ENCODE peak calls at places on chromosomes 11 and 22, in five cellular contexts. F, M, R, X and N are unnamed samples.

GRCh38 chr11:10581481-10582019 is 13.1 kb upstream of the LYVE1 start:
- DNase-seq in F (no peak), M (no peak), R (peak), X (peak), N (no peak)

GRCh38 chr11:122696662-122697061 is 41.1 kb downstream of the UBASH3B start:
- DNase-seq in F (no peak), M (no peak), R (no peak), X (no peak), N (no peak)

GRCh38 chr11:68082478-68082877 is 38.7 kb downstream of the CHKA start:
- DNase-seq in F (peak), M (no peak), R (no peak), X (no peak), N (no peak)

GRCh38 chr11:111427471-111427912 is 48.4 kb upstream of the POU2AF1 start:
- DNase-seq in F (peak), M (no peak), R (no peak), X (no peak), N (peak)

GRCh38 chr11:4064278-4064955 is 30.2 kb upstream of the RRM1 start:
- DNase-seq in F (no peak), M (no peak), R (no peak), X (no peak), N (no peak)

GRCh38 chr11:125929445-125930075 is 16.3 kb upstream of the VSIG10L2 start:
- DNase-seq in F (no peak), M (no peak), R (no peak), X (no peak), N (no peak)

GRCh38 chr22:50530857-50531545 is 1.2 kb upstream of the TYMP start:
- DNase-seq in F (peak), M (peak), R (peak), X (peak), N (peak)

GRCh38 chr11:45879803-45880685 is 5.4 kb upstream of the MAPK8IP1 start:
- DNase-seq in F (no peak), M (no peak), R (no peak), X (no peak), N (peak)

GRCh38 chr11:116301141-116301540 is 471.6 kb downstream of the BUD13 start:
- DNase-seq in F (no peak), M (no peak), R (no peak), X (no peak), N (no peak)

DNA sequence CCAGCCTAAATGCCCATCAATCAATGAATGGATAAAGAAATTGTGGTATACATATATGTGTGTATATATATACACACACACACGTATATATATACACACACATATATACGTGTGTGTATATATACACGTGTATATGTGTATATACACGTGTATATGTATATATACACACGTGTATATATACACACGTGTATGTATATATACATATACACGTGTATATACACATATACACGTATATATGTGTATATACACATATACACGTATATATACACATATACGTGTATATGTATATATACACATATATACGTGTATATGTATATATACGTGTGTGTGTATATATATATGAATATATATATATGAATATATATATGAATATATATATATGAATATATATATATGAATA is 54.1 kb downstream of the C2CD3 start:
- DNase-seq in F (no peak), M (no peak), R (no peak), X (no peak), N (no peak)
- TF ChIP-seq CTCF in F (no peak), M (no peak), R (no peak), X (no peak), N (no peak)

DNA sequence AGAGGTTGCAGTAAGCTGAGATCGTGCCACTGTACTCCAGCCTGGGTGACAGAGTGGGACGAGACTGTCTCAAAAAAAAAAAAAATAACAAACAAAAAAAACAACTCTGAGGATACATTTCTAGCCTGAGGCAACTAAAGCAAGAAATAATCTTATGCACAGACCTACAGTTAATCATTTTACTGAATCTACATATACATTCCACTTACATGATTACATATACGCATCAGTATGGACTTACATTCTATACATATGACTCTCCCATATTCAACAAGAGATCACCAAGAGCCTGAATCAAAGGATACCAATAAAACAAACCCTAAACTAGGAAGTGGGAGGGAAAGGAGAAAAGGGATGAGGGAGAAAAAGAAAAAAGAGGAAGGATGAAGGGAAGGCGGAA is 1.1 kb downstream of the ALG8 start:
- DNase-seq in F (no peak), M (no peak), R (no peak), X (no peak), N (peak)
- H3K4me3 ChIP-seq in F (peak), M (no peak), R (peak), X (peak), N (peak)

DNA sequence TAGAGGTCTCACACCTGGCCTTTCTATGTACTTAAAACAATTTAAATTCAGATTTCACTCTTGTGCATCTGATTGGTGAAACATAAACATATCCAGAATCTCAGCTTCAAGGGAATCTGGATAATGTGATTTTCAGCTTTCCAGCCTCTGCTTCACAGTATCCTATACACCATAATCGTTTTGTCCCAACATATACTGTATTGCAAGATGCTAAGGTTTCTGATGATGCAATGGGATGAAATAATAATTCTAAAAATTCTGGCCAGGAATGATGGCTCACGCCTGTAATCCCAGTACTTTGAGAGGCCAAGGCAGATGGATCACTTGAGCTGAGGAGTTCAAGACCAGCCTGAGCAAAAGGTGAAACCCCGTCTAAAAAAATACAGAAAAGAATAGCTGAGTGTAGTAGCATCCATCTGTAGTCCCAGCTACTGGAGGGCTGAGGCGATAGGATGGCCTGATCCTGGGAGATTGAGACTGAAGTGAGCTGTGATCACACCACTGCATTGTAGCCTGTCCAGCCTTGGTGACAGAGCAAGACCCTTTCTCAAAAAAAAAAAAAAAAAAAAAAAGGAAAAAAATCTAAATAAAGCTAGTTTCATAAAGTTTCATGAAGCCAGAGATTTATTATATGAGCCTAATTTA is 41.0 kb upstream of the CTSC start:
- DNase-seq in F (peak), M (no peak), R (no peak), X (no peak), N (no peak)
- TF ChIP-seq CTCF in F (no peak), M (no peak), R (no peak), X (no peak), N (no peak)

GRCh38 chr11:104876838-104877500 is 21.3 kb downstream of the CASP12 start:
- DNase-seq in F (no peak), M (no peak), R (no peak), X (no peak), N (no peak)

GRCh38 chr11:104879514-104880190 is 18.6 kb downstream of the CASP12 start:
- DNase-seq in F (no peak), M (no peak), R (no peak), X (no peak), N (no peak)

GRCh38 chr11:104872393-104872792 is 25.9 kb downstream of the CASP12 start:
- DNase-seq in F (no peak), M (no peak), R (no peak), X (no peak), N (no peak)

GRCh38 chr11:104873252-104873651 is 25.0 kb downstream of the CASP12 start:
- DNase-seq in F (no peak), M (no peak), R (no peak), X (no peak), N (no peak)

DNA sequence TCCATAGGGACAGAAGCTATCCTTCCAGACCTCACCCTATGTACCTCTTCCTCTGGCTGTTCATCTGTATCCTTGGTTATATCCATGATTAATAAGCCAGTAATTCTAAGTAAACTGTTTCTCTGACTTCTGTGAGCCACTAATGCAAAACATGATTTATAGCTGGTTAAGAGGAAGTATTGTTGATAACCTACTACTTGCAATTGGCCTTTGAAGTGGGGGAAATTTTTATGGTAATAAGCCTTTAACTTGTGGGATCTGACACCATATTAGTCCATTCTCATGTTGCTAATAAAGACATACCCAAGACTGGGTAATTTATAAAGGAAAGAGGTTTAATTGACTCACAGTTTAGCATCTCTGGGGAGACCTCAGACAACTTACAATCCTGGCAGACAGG is 21.9 kb downstream of the CASP12 start:
- DNase-seq in F (no peak), M (no peak), R (no peak), X (no peak), N (no peak)
- H3K4me3 ChIP-seq in F (no peak), M (no peak), R (no peak), X (no peak), N (no peak)

DNA sequence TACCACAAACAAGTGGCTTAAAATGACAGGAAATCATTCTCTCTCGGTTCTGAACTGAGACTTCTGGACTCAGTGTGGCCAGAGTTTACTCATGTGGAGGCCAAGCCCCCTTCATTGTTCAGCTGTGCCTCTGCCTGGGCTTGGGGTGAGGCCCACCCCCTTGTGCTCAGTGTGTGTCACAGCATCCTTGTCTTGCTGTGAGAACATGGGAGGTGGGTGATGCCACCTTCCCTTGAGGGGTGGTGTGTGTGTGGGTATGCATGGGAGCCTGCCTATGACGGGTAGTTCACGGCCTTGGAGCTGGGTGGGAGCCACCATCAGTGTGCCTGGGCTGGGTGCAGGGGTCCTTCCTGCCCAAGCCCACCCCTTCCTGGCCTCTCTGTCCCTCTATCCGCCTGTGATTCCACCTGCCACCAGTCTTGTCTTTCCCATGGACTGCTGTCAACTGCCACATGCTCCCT is 101.7 kb downstream of the MORC2 start:
- DNase-seq in F (no peak), M (no peak), R (no peak), X (no peak), N (no peak)
- TF ChIP-seq CTCF in F (no peak), M (no peak), R (no peak), X (peak), N (no peak)

GRCh38 chr22:38835888-38836301 is 7.9 kb downstream of the NPTXR start:
- DNase-seq in F (no peak), M (no peak), R (peak), X (no peak), N (no peak)
- H3K4me3 ChIP-seq in F (no peak), M (no peak), R (no peak), X (no peak), N (no peak)

GRCh38 chr11:128476729-128477128 is 110.6 kb downstream of the ETS1 start:
- DNase-seq in F (no peak), M (no peak), R (no peak), X (no peak), N (no peak)

GRCh38 chr11:128478305-128478704 is 109.1 kb downstream of the ETS1 start:
- DNase-seq in F (no peak), M (no peak), R (no peak), X (no peak), N (no peak)

GRCh38 chr11:128480066-128480465 is 107.3 kb downstream of the ETS1 start:
- DNase-seq in F (no peak), M (no peak), R (no peak), X (no peak), N (no peak)

GRCh38 chr11:128476031-128476430 is 111.3 kb downstream of the ETS1 start:
- DNase-seq in F (no peak), M (no peak), R (no peak), X (no peak), N (no peak)

DNA sequence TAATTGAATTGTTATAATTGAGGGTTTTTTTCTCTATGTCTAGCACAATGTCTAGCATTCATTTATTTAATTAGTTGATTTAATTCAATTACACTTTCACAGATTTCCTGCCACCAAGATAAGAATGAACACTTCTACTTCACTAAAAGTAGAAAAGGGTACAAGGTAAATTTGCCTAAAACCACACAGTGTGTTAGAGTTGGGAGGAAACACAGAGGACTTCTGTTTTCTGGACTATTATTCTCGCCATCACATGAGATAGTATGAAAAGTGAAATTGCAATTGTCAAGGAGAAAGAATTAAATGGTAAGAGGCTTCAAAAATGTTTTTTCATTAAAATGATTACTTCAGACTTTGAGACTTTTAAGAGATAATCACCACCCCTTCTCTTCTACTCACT is 109.5 kb downstream of the ETS1 start:
- DNase-seq in F (no peak), M (no peak), R (no peak), X (no peak), N (no peak)
- TF ChIP-seq CTCF in F (no peak), M (no peak), R (no peak), X (no peak), N (no peak)

GRCh38 chr22:22042009-22042408 is 59.4 kb upstream of the TOP3B start:
- DNase-seq in F (no peak), M (no peak), R (no peak), X (no peak), N (no peak)

GRCh38 chr22:22040908-22041307 is 58.3 kb upstream of the TOP3B start:
- DNase-seq in F (no peak), M (no peak), R (no peak), X (no peak), N (no peak)

GRCh38 chr22:22044153-22044552 is 61.6 kb upstream of the TOP3B start:
- DNase-seq in F (no peak), M (no peak), R (no peak), X (no peak), N (no peak)

GRCh38 chr22:22043296-22044078 is 60.9 kb upstream of the TOP3B start:
- DNase-seq in F (no peak), M (no peak), R (no peak), X (no peak), N (no peak)

GRCh38 chr22:22042599-22043295 is 60.2 kb upstream of the TOP3B start:
- DNase-seq in F (no peak), M (no peak), R (no peak), X (no peak), N (no peak)
- H3K4me3 ChIP-seq in F (no peak), M (no peak), R (no peak), X (no peak), N (no peak)

GRCh38 chr22:41943661-41944209 is 3.2 kb downstream of the CENPM start:
- DNase-seq in F (no peak), M (no peak), R (no peak), X (no peak), N (no peak)

GRCh38 chr22:41947181-41948080 is 479 bp upstream of the CENPM start:
- DNase-seq in F (no peak), M (no peak), R (no peak), X (no peak), N (no peak)

GRCh38 chr22:41948142-41948541 is 1.2 kb upstream of the CENPM start:
- DNase-seq in F (no peak), M (no peak), R (no peak), X (no peak), N (no peak)

GRCh38 chr22:41949297-41949965 is 2.5 kb upstream of the CENPM start:
- DNase-seq in F (no peak), M (no peak), R (no peak), X (no peak), N (no peak)

GRCh38 chr22:41946360-41947180 is at the start of gene CENPM:
- DNase-seq in F (peak), M (peak), R (peak), X (peak), N (peak)
- TF ChIP-seq CTCF in F (peak), M (no peak), R (no peak), X (peak), N (no peak)